ENCODE peak calls at places on chromosomes 12 and 14, in nine cellular contexts. V, F, H, Z, L, Q, X, B and M are unnamed samples.

GRCh38 chr14:101199028-101199770 is 295.7 kb upstream of the RTL1 start:
- DNase-seq in F (no peak), X (no peak), Z (no peak), H (peak; percentile 76), Q (no peak), V (no peak), B (no peak), L (no peak), M (no peak)

GRCh38 chr12:46390304-46390703 is 17.7 kb upstream of the SLC38A2 start:
- DNase-seq in X (no peak), L (no peak), Z (no peak), V (no peak), H (no peak), B (no peak), F (no peak), Q (no peak), M (no peak)

GRCh38 chr14:32561520-32561919 is 232.4 kb downstream of the AKAP6 start:
- DNase-seq in Z (peak; percentile 25), H (no peak), B (peak; percentile 83), V (no peak), Q (no peak), L (no peak), X (no peak), F (no peak), M (peak; percentile 32)

GRCh38 chr14:68703093-68703492 is 89.8 kb downstream of the ZFP36L1 start:
- DNase-seq in F (no peak), H (peak; percentile 89), L (no peak), Z (peak; percentile 15), B (peak; percentile 84), Q (no peak), X (no peak), V (no peak), M (peak; percentile 89)

GRCh38 chr12:27260746-27261145 is 16.7 kb downstream of the STK38L start:
- DNase-seq in Q (no peak), B (no peak), X (no peak), V (no peak), Z (no peak), F (no peak), H (no peak), L (no peak), M (no peak)

GRCh38 chr12:120238839-120239445 is 26.6 kb downstream of the PXN start:
- DNase-seq in F (no peak), B (no peak), L (no peak), V (no peak), H (no peak), Z (no peak), Q (no peak), X (no peak), M (no peak)

GRCh38 chr12:116053479-116054195 is 223.9 kb downstream of the MED13L start:
- DNase-seq in F (no peak), X (peak; percentile 66), Z (no peak), Q (no peak), H (no peak), V (no peak), B (peak; percentile 61), L (no peak), M (no peak)

GRCh38 chr14:69190191-69190590 is 1.1 kb upstream of the EXD2 start:
- DNase-seq in H (no peak), B (peak; percentile 21), X (no peak), Z (no peak), V (no peak), F (no peak), Q (no peak), L (no peak), M (no peak)

GRCh38 chr12:50014342-50014741 is 11.0 kb downstream of the RACGAP1 start:
- DNase-seq in X (no peak), F (no peak), H (no peak), V (no peak), L (no peak), Q (no peak), Z (no peak), B (no peak), M (no peak)

GRCh38 chr14:90539496-90539775 is 142.6 kb downstream of the CALM1 start:
- DNase-seq in H (no peak), V (no peak), Z (no peak), Q (no peak), X (no peak), F (no peak), B (no peak), L (no peak), M (no peak)

GRCh38 chr14:76109087-76109880 is 42.4 kb upstream of the GPATCH2L start:
- DNase-seq in F (no peak), X (no peak), Z (no peak), B (peak; percentile 11), V (no peak), H (no peak), L (no peak), Q (no peak), M (no peak)

GRCh38 chr12:120798696-120799095 is 73.1 kb downstream of the ACADS start:
- DNase-seq in B (no peak), X (no peak), Z (no peak), F (no peak), L (no peak), V (no peak), H (no peak), Q (no peak), M (no peak)

GRCh38 chr12:18383203-18383602 is 121.9 kb downstream of the PIK3C2G start:
- DNase-seq in H (no peak), L (no peak), Z (peak; percentile 80), Q (no peak), B (peak; percentile 97), F (no peak), V (no peak), X (peak; percentile 64), M (peak; percentile 56)